ENCODE peak calls at places on chromosomes 16 and 17, in eight cellular contexts. N is AG04450, H is mammary epithelial cell, I is B cell, Q is SHP77 treated with DMSO at 0.1 percent for 48 hours, C is HCEC 1CT, T is cardiac fibroblast, U is hepatic stellate cell. F is an unnamed sample.

GRCh38 chr17:82947051-82947991 is 107.5 kb upstream of the ZNF750 start:
- DNase-seq in C (no peak), N (no peak), Q (no peak), U (no peak), I (no peak), H (no peak), T (no peak), F (no peak)

GRCh38 chr16:86899757-86900156 is 321.4 kb downstream of the FOXL1 start:
- DNase-seq in U (peak), H (peak), Q (no peak), T (peak), I (no peak), C (peak), N (no peak), F (no peak)

GRCh38 chr16:9402293-9402865 is 310.9 kb downstream of the HAPSTR1 start:
- DNase-seq in U (no peak), Q (no peak), C (no peak), H (no peak), I (no peak), T (no peak), N (no peak), F (no peak)

GRCh38 chr17:38598536-38598935 is 7.2 kb downstream of the SRCIN1 start:
- DNase-seq in U (peak), N (peak), H (peak), Q (peak), I (no peak), C (peak), T (peak), F (peak)

GRCh38 chr16:61576476-61576875 is 459.8 kb downstream of the CDH8 start:
- DNase-seq in H (no peak), Q (no peak), C (no peak), I (no peak), U (no peak), T (no peak), N (no peak), F (no peak)

GRCh38 chr16:29007865-29008593 is 23.2 kb downstream of the LAT start:
- DNase-seq in Q (no peak), H (peak), C (peak), I (no peak), T (peak), N (peak), U (no peak), F (peak)

GRCh38 chr17:50691550-50692447 is 15.9 kb downstream of the ANKRD40 start:
- DNase-seq in C (no peak), Q (no peak), H (no peak), U (no peak), N (no peak), T (peak), I (no peak), F (no peak)

GRCh38 chr17:37259030-37259735 is 116.6 kb upstream of the C17orf78 start:
- DNase-seq in H (peak), Q (no peak), T (peak), N (no peak), U (peak), C (peak), I (no peak), F (peak)

GRCh38 chr17:27550974-27551505 is 79.9 kb upstream of the LGALS9 start:
- DNase-seq in U (no peak), Q (no peak), N (no peak), H (no peak), T (no peak), I (no peak), C (no peak), F (no peak)

GRCh38 chr17:66494023-66494803 is 191.8 kb downstream of the PRKCA start:
- DNase-seq in U (peak), C (peak), T (peak), Q (no peak), H (peak), N (peak), I (no peak), F (peak)

GRCh38 chr16:27779719-27780161 is 229.8 kb downstream of the KATNIP start:
- DNase-seq in Q (no peak), C (peak), H (peak), N (no peak), U (peak), I (no peak), T (peak), F (no peak)

GRCh38 chr17:5078106-5079028 is at the start of gene ZFP3:
- DNase-seq in T (peak), Q (peak), H (peak), N (peak), U (peak), I (peak), C (no peak), F (peak)

GRCh38 chr16:84643180-84643583 is 5.1 kb upstream of the KLHL36 start:
- DNase-seq in C (peak), Q (no peak), H (peak), T (peak), U (peak), I (no peak), N (peak), F (peak)

GRCh38 chr17:37045271-37045946 is 96.7 kb downstream of the AATF start:
- DNase-seq in C (no peak), N (no peak), T (no peak), I (no peak), U (no peak), Q (no peak), H (no peak), F (no peak)

GRCh38 chr16:11742041-11742535 is 569 bp downstream of the TXNDC11 start:
- DNase-seq in C (peak), N (no peak), T (peak), I (no peak), H (peak), U (peak), Q (no peak), F (no peak)

GRCh38 chr17:66543526-66543925 is 241.1 kb downstream of the PRKCA start:
- DNase-seq in I (no peak), N (no peak), U (no peak), Q (no peak), T (peak), H (no peak), C (peak), F (no peak)

GRCh38 chr17:1958134-1958881 is 66.8 kb downstream of the RTN4RL1 start:
- DNase-seq in C (no peak), H (no peak), U (peak), Q (no peak), I (no peak), N (no peak), T (no peak), F (no peak)

GRCh38 chr17:63700528-63701441 is 860 bp upstream of the LIMD2 start:
- DNase-seq in Q (no peak), T (peak), I (peak), U (peak), H (no peak), C (no peak), N (no peak), F (no peak)

GRCh38 chr16:25228372-25228771 is 11.6 kb downstream of the AQP8 start:
- DNase-seq in N (no peak), U (no peak), T (no peak), C (no peak), Q (no peak), I (no peak), H (no peak), F (no peak)

GRCh38 chr16:84641643-84642358 is 6.5 kb upstream of the KLHL36 start:
- DNase-seq in Q (no peak), T (no peak), H (no peak), C (no peak), I (no peak), N (no peak), U (no peak), F (no peak)

GRCh38 chr16:21302454-21302853 is 24.4 kb upstream of the CRYM start:
- DNase-seq in T (peak), N (no peak), U (no peak), Q (no peak), H (peak), C (peak), I (no peak), F (no peak)

GRCh38 chr17:2704890-2705248 is 6.7 kb downstream of the CLUH start:
- DNase-seq in T (no peak), I (no peak), H (no peak), N (no peak), Q (no peak), C (no peak), U (no peak), F (no peak)

GRCh38 chr17:83109793-83110645 is 30.6 kb downstream of the METRNL start:
- DNase-seq in U (peak), N (peak), T (peak), H (peak), C (peak), Q (no peak), I (no peak), F (peak)

GRCh38 chr17:75681289-75681688 is 14.2 kb downstream of the SAP30BP start:
- DNase-seq in I (no peak), U (no peak), C (no peak), T (peak), Q (no peak), H (peak), N (no peak), F (no peak)

GRCh38 chr16:58230259-58230658 is 32.4 kb upstream of the CSNK2A2 start:
- DNase-seq in N (no peak), C (no peak), U (no peak), Q (no peak), T (no peak), I (no peak), H (no peak), F (no peak)

GRCh38 chr17:18896146-18896545 is 38.2 kb downstream of the PRPSAP2 start:
- DNase-seq in N (no peak), T (no peak), U (no peak), C (no peak), I (no peak), Q (no peak), H (no peak), F (no peak)

GRCh38 chr17:38454528-38454927 is 26.3 kb downstream of the ARHGAP23 start:
- DNase-seq in H (peak), U (peak), T (peak), N (no peak), I (no peak), Q (no peak), C (peak), F (peak)

GRCh38 chr17:29593546-29594440 is 861 bp downstream of the ANKRD13B start:
- DNase-seq in U (no peak), Q (no peak), N (no peak), C (no peak), H (no peak), I (no peak), T (no peak), F (no peak)

GRCh38 chr17:36059455-36059854 is 4.6 kb upstream of the CCL18 start:
- DNase-seq in C (no peak), T (no peak), H (no peak), N (no peak), U (no peak), Q (no peak), I (no peak), F (no peak)

GRCh38 chr17:49717371-49717841 is 9.6 kb upstream of the SLC35B1 start:
- DNase-seq in C (no peak), T (no peak), U (no peak), H (no peak), Q (no peak), I (no peak), N (no peak), F (no peak)

GRCh38 chr16:72939247-72939646 is 108.7 kb downstream of the ZFHX3 start:
- DNase-seq in C (peak), H (no peak), T (peak), I (no peak), U (peak), N (peak), Q (no peak), F (no peak)

GRCh38 chr17:75352079-75352569 is 53.4 kb downstream of the GRB2 start:
- DNase-seq in U (no peak), H (peak), C (no peak), T (no peak), N (no peak), Q (no peak), I (no peak), F (peak)